ENCODE peak calls at places on chromosomes 5 and 9, in five cellular contexts. P is stomach, T is vagina, U is transverse colon, Q is breast epithelium. E is an unnamed sample.

GRCh38 chr5:59317023-59317771 is 576.3 kb downstream of the PDE4D start:
- DNase-seq in P (no peak), T (no peak), U (peak), Q (no peak), E (no peak)

GRCh38 chr5:20128346-20128745 is 140.3 kb upstream of the CDH18 start:
- DNase-seq in P (no peak), T (no peak), U (no peak), Q (no peak), E (no peak)

GRCh38 chr5:142674438-142675210 is 11.3 kb downstream of the FGF1 start:
- DNase-seq in P (no peak), T (no peak), U (no peak), Q (no peak), E (no peak)

GRCh38 chr5:57950616-57951228 is 468.1 kb upstream of the ACTBL2 start:
- DNase-seq in P (no peak), T (no peak), U (no peak), Q (no peak), E (no peak)

GRCh38 chr5:50958852-50959457 is 292.5 kb downstream of the PARP8 start:
- DNase-seq in P (no peak), T (no peak), U (no peak), Q (no peak), E (no peak)

GRCh38 chr9:111038336-111039202 is at the start of gene LPAR1:
- DNase-seq in P (peak), T (no peak), U (peak), Q (peak), E (no peak)

GRCh38 chr9:133844876-133845658 is 106.9 kb upstream of the SARDH start:
- DNase-seq in P (peak), T (no peak), U (peak), Q (no peak), E (no peak)

GRCh38 chr9:92763721-92764380 is 782 bp downstream of the BICD2 start:
- DNase-seq in P (no peak), T (no peak), U (peak), Q (no peak), E (no peak)

GRCh38 chr9:105835721-105836120 is 141.4 kb downstream of the TMEM38B start:
- DNase-seq in P (no peak), T (no peak), U (no peak), Q (no peak), E (no peak)

GRCh38 chr5:119379096-119379495 is 23.3 kb downstream of the TNFAIP8 start:
- DNase-seq in P (no peak), T (no peak), U (no peak), Q (no peak), E (no peak)

GRCh38 chr5:125370486-125370885 is 624.0 kb upstream of the ZNF608 start:
- DNase-seq in P (no peak), T (no peak), U (no peak), Q (no peak), E (no peak)

GRCh38 chr9:92723299-92723625 is 41.4 kb downstream of the BICD2 start:
- DNase-seq in P (no peak), T (no peak), U (no peak), Q (no peak), E (no peak)

GRCh38 chr9:85425153-85425611 is 316.6 kb downstream of the AGTPBP1 start:
- DNase-seq in P (peak), T (no peak), U (peak), Q (no peak), E (peak)

GRCh38 chr9:136564379-136564988 is 18.6 kb upstream of the NOTCH1 start:
- DNase-seq in P (peak), T (no peak), U (no peak), Q (no peak), E (no peak)

GRCh38 chr9:124180557-124180956 is 77.2 kb upstream of the NEK6 start:
- DNase-seq in P (peak), T (no peak), U (peak), Q (no peak), E (no peak)

GRCh38 chr5:103780794-103781193 is 218.2 kb upstream of the NUDT12 start:
- DNase-seq in P (no peak), T (no peak), U (no peak), Q (no peak), E (no peak)

GRCh38 chr9:130042931-130043653 is at the start of gene FNBP1:
- DNase-seq in P (peak), T (no peak), U (peak), Q (peak), E (no peak)

GRCh38 chr5:90135979-90136378 is 273.6 kb downstream of the CETN3 start:
- DNase-seq in P (no peak), T (no peak), U (peak), Q (no peak), E (no peak)

GRCh38 chr5:125551246-125551645 is 804.8 kb upstream of the ZNF608 start:
- DNase-seq in P (no peak), T (no peak), U (no peak), Q (no peak), E (no peak)

GRCh38 chr5:9363026-9363793 is 182.7 kb downstream of the SEMA5A start:
- DNase-seq in P (no peak), T (no peak), U (no peak), Q (no peak), E (no peak)

GRCh38 chr9:129550199-129550839 is 70.6 kb downstream of the C9orf50 start:
- DNase-seq in P (peak), T (no peak), U (peak), Q (peak), E (no peak)

GRCh38 chr5:154755361-154756202 is at the start of gene LARP1:
- DNase-seq in P (peak), T (no peak), U (peak), Q (no peak), E (no peak)

GRCh38 chr5:56170557-56170956 is 62.6 kb downstream of the ANKRD55 start:
- DNase-seq in P (no peak), T (no peak), U (no peak), Q (no peak), E (no peak)

GRCh38 chr5:96259211-96259772 is 173.8 kb downstream of the PCSK1 start:
- DNase-seq in P (no peak), T (no peak), U (no peak), Q (no peak), E (peak)
- TF ChIP-seq POLR2AphosphoS5 in P (no peak), T (no peak), U (no peak), Q (no peak), E (no peak)

DNA sequence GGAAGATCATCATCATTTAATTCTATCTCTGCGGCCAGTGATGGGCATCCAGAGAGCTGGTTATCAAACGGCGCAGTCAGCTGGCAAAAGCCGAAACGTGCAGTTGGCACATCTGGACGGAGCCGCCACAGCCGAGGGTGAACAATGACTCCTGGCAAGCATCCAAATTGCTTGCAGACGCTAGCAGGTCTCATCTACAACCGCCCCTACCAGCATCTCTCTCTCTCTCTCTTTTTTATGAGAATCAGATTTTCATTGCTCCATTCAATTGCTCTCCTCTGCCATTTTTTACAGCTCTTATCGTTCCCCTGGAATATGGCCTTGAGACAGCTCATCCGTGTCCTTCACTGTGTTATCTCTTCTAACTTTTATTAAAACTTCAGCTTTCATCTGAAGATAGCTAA is 165.2 kb downstream of the MAPKAP1 start:
- DNase-seq in P (no peak), T (no peak), U (no peak), Q (no peak), E (no peak)
- TF ChIP-seq POLR2AphosphoS5 in P (no peak), T (no peak), U (no peak), Q (no peak), E (no peak)

GRCh38 chr5:95730730-95731570 is at the start of gene RHOBTB3:
- DNase-seq in P (peak), T (no peak), U (peak), Q (peak), E (no peak)
- TF ChIP-seq POLR2AphosphoS5 in P (peak), T (peak), U (peak), Q (no peak), E (peak)

GRCh38 chr5:115509547-115509946 is 35.0 kb downstream of the FEM1C start:
- DNase-seq in P (no peak), T (no peak), U (no peak), Q (no peak), E (no peak)
- TF ChIP-seq POLR2AphosphoS5 in P (no peak), T (no peak), U (no peak), Q (no peak), E (no peak)

GRCh38 chr5:127826011-127826410 is 122.8 kb downstream of the CCDC192 start:
- DNase-seq in P (no peak), T (no peak), U (no peak), Q (no peak), E (no peak)

GRCh38 chr5:127824126-127824525 is 120.9 kb downstream of the CCDC192 start:
- DNase-seq in P (no peak), T (no peak), U (no peak), Q (no peak), E (no peak)

GRCh38 chr5:127830157-127830556 is 127.0 kb downstream of the CCDC192 start:
- DNase-seq in P (no peak), T (no peak), U (no peak), Q (no peak), E (no peak)

GRCh38 chr5:127830829-127831598 is 127.8 kb downstream of the CCDC192 start:
- DNase-seq in P (no peak), T (no peak), U (no peak), Q (no peak), E (no peak)

DNA sequence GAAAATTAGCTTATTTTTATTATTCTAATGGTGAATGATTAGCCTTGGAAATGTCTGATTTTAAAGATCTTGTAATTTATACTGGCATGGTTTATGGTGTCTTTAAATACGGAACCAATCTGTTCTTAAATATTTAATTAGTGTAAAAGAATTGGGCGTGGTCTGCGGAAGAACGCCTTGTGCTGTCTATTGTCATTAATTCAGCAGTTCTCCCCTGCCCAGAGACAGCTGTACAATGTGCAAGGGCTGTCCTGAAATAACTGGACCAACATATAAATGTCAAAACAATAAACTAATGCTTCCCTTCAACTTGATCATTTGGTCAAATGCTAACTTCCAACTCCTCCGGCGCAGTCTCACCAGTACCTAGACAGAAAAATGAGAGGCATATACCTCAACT is 124.3 kb downstream of the CCDC192 start:
- DNase-seq in P (no peak), T (no peak), U (no peak), Q (no peak), E (no peak)
- TF ChIP-seq POLR2AphosphoS5 in P (no peak), T (no peak), U (no peak), Q (no peak), E (no peak)

DNA sequence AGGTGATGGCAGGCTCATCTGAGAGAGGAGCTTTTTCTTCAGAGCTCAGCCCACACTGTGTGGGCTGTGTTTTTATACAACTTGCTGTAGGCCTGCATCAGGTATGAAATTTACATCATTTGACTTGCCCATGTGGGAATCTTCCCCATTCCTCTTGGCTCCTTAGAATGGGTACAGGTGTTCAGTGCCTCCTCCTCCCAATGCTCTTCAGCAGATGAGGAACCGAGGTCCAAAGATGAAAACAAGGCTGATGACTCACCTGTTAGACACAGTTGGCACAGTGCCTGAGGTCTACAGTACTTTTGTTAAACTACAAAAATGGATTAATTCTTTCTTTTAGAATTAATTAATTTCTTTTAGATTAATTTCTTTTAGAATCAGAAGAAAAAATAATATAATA is 20.8 kb downstream of the PAPPA start:
- DNase-seq in P (no peak), T (no peak), U (no peak), Q (no peak), E (no peak)
- TF ChIP-seq POLR2AphosphoS5 in P (no peak), T (no peak), U (no peak), Q (no peak), E (no peak)

E was measured in Panc1.